ENCODE peak calls at places on chromosome 19, in seven cellular contexts. Y, P, L, E, B, O and N are unnamed samples.

GRCh38 chr19:38216785-38217746 is 7.0 kb downstream of the DPF1 start:
- DNase-seq in Y (peak; percentile 70), P (no peak), L (no peak), E (no peak), B (no peak), O (no peak), N (no peak)

GRCh38 chr19:1259206-1259872 is 9.8 kb upstream of the CIRBP start:
- DNase-seq in Y (no peak), P (peak; percentile 62), L (peak; percentile 60), E (peak; percentile 38), B (peak; percentile 74), O (no peak), N (peak; percentile 78)

GRCh38 chr19:10979950-10980349 is 19.1 kb downstream of the SMARCA4 start:
- DNase-seq in Y (no peak), P (no peak), L (no peak), E (no peak), B (peak; percentile 66), O (no peak), N (peak; percentile 50)

GRCh38 chr19:51690359-51691121 is 2.6 kb upstream of the SPACA6 start:
- DNase-seq in Y (peak; percentile 87), P (peak; percentile 76), L (peak; percentile 79), E (peak; percentile 68), B (peak; percentile 80), O (peak; percentile 60), N (peak; percentile 80)

GRCh38 chr19:11373166-11373884 is 1.1 kb upstream of the SWSAP1 start:
- DNase-seq in Y (no peak), P (no peak), L (peak; percentile 36), E (peak; percentile 58), B (peak; percentile 42), O (peak; percentile 25), N (peak; percentile 61)

GRCh38 chr19:12791345-12792047 is at the start of gene JUNB:
- DNase-seq in Y (peak; percentile 80), P (peak; percentile 98), L (peak; percentile 94), E (peak; percentile 99), B (peak; percentile 97), O (peak; percentile 88), N (peak; percentile 97)

GRCh38 chr19:22545751-22546150 is 88.4 kb upstream of the ZNF492 start:
- DNase-seq in Y (peak; percentile 60), P (no peak), L (peak; percentile 0), E (peak; percentile 19), B (peak; percentile 26), O (no peak), N (peak; percentile 33)

GRCh38 chr19:43718627-43719377 is 2.9 kb downstream of the IRGC start:
- DNase-seq in Y (no peak), P (no peak), L (no peak), E (no peak), B (no peak), O (no peak), N (no peak)

GRCh38 chr19:9914315-9915207 is 21.8 kb downstream of the OLFM2 start:
- DNase-seq in Y (peak; percentile 89), P (peak; percentile 88), L (peak; percentile 77), E (peak; percentile 93), B (peak; percentile 97), O (peak; percentile 53), N (peak; percentile 94)

GRCh38 chr19:36051236-36051635 is 2.8 kb downstream of the THAP8 start:
- DNase-seq in Y (no peak), P (no peak), L (peak; percentile 14), E (no peak), B (no peak), O (no peak), N (no peak)

GRCh38 chr19:19758164-19758563 is 25.3 kb upstream of the ZNF14 start:
- DNase-seq in Y (no peak), P (no peak), L (no peak), E (no peak), B (no peak), O (no peak), N (no peak)

GRCh38 chr19:56139847-56140582 is 1.1 kb upstream of the ZNF444 start:
- DNase-seq in Y (peak; percentile 51), P (no peak), L (no peak), E (no peak), B (peak; percentile 45), O (no peak), N (no peak)

GRCh38 chr19:1447565-1447903 is 2.4 kb upstream of the APC2 start:
- DNase-seq in Y (no peak), P (no peak), L (no peak), E (no peak), B (no peak), O (no peak), N (no peak)

GRCh38 chr19:661427-662196 is 1.4 kb downstream of the RNF126 start:
- DNase-seq in Y (peak; percentile 28), P (no peak), L (no peak), E (no peak), B (peak; percentile 68), O (no peak), N (no peak)

GRCh38 chr19:738509-739128 is 12.3 kb upstream of the MISP start:
- DNase-seq in Y (no peak), P (no peak), L (no peak), E (no peak), B (no peak), O (no peak), N (no peak)

DNA sequence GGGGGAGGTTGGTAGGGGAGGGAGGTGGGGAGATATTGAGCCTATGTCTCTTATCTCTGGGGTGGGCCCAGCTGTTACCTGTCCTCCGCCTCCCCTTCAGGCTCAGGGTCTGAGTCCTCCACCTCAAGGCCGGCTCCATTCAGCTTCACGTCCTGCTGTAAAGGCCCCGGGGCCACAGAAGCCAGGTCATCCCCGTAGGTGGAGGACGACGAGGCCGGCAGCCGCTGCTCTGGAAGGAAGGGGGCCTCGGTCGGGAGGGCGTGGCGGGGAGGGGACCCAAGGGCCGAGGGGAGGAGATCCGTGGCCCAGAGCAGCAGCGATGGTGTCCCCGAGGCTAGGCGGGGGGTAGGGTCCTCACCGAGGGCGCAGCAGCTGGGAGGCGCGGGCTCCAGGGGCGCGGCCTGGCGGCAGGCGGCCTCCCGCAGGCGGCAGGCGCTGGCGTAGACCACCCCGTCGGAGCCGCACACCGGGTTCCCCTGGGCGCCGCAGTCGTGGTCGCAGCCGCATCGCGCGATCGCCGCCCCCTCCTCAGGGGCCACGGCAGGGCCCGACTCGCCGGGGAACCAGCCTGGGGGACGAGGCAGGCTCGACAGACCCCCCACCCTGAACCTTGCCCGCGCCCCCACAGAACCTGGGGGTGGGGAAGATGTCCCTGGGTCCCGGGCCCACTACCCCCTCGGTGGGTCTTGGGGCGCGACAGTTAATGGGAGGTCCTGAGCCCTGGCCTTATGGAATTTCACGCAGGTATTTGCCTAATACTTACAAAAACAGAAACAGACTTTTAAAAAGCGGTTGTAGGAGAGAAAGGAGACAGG is 7.5 kb downstream of the F2RL3 start:
- DNase-seq in Y (peak; percentile 83), P (peak; percentile 12), L (no peak), E (no peak), B (no peak), O (no peak), N (no peak)
- TF ChIP-seq EZH2 in Y (no peak), P (peak; percentile 27), L (no peak), E (no peak), B (no peak), O (no peak), N (no peak)

DNA sequence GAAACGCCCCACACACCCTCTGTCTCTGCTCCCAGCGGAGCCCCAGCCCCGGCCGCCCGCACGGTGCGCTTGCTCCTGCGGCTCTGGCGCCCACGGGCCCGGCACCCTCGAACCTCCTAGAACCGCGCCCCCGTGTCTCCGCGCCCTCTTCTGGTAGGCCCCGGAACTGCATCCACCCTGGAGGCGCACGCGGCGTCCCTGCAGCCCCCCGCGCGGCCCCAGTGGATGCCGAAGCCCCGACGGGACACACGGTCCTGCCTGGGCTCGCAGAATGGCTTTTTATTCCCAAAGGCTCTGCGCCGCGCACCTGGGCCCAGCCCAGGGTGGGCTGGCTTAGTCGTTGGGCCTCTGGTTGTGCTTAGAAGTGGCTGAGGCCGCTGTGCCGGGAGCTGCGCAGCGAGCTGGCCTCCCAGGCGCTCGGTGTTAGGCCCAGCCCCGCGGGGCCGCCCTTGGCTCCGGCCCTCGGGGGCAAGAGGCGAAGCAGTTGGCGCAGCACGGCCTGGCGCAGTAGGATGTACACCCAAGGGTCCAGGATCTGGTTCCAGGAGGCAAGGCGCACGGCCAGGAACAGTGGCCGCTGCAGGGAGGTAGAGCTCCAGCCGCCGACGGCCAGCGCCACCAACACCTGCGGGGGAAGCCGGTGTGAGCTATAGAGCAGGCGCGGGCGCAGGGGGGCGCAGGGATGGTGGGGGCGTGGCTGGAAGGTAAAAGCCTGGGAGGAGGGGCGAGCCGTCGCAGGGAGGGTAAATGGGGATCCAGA is 2.8 kb downstream of the PTGER1 start:
- DNase-seq in Y (peak; percentile 88), P (peak; percentile 51), L (no peak), E (peak; percentile 72), B (peak; percentile 78), O (no peak), N (peak; percentile 80)
- TF ChIP-seq EZH2 in Y (no peak), P (peak; percentile 59), L (no peak), E (no peak), B (no peak), O (peak; percentile 40), N (no peak)

GRCh38 chr19:8148088-8148409 is 1.3 kb downstream of the FBN3 start:
- DNase-seq in Y (no peak), P (no peak), L (no peak), E (no peak), B (no peak), O (no peak), N (no peak)

GRCh38 chr19:8150178-8150865 is 930 bp upstream of the FBN3 start:
- DNase-seq in Y (no peak), P (no peak), L (no peak), E (no peak), B (no peak), O (no peak), N (no peak)

GRCh38 chr19:8148410-8149231 is 771 bp downstream of the FBN3 start:
- DNase-seq in Y (peak; percentile 64), P (no peak), L (no peak), E (peak; percentile 43), B (no peak), O (no peak), N (no peak)

GRCh38 chr19:8150998-8151397 is 1.6 kb upstream of the FBN3 start:
- DNase-seq in Y (no peak), P (no peak), L (no peak), E (no peak), B (no peak), O (no peak), N (no peak)

DNA sequence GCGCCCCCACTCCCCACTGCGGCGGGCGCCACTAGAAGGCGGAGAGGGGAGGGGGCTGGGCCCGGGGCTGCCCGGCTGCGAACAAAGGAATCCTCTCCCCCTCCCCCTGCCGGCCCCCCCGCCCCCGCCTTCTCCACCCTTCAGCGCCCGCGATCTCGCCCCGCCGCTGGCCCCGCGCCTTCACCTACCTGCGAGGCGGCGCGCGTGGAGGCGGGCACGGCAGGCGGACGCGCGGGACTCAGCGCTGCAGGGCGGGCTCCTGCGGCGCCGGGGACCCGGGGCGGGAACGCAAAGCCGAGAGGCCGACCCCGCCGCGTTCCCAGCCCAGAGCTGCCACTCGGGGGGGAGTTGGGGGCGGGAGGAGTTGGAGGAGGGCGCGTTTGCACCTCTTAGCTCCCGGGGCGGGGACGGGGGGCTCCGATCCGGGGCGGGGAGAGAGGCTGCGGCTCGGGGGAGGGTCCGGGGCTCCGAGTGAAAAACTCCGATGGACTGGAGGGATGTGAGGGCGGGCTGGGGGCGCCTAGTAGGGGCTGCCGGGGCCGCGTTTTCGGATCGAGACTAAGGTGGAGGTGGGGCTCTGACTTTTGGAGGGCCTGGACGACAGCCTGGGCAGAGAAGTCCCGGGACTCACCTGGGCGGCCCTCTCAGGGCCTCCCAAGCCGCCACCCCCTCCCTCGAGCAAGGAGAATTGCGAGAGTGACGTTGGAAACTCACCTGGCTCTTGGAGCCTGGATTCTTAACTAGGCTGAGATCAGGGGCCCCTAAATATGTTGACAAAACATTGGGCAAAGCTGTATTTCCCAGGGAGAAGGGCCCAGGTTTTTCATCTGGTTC is at the start of gene FBN3:
- DNase-seq in Y (peak; percentile 49), P (no peak), L (no peak), E (no peak), B (no peak), O (no peak), N (no peak)
- TF ChIP-seq EZH2 in Y (no peak), P (no peak), L (peak; percentile 56), E (no peak), B (no peak), O (peak; percentile 61), N (no peak)

GRCh38 chr19:53977991-53978731 is 13.3 kb upstream of the CACNG6 start:
- DNase-seq in Y (peak; percentile 39), P (peak; percentile 94), L (peak; percentile 90), E (peak; percentile 44), B (peak; percentile 92), O (peak; percentile 83), N (peak; percentile 96)
- TF ChIP-seq EZH2 in Y (no peak), P (peak; percentile 72), L (peak; percentile 47), E (no peak), B (no peak), O (peak; percentile 74), N (no peak)